ENCODE peak calls at places on chromosomes 5 and 9, in seven cellular contexts. Y is pancreas; D is left cardiac atrium; K is brain microvascular endothelial cell; Z is left lobe of liver; G is KBM-7; N is activated T-cell treated with anti-CD3 and anti-CD28 coated beads, Interleukin-2, amount 50 U/mL, for 24 hours. H is an unnamed sample.

GRCh38 chr9:79946718-79947117 is 375.0 kb downstream of the TLE4 start:
- DNase-seq in Y (no peak), D (peak; percentile 20), K (peak; percentile 9), Z (no peak), G (no peak), N (no peak), H (no peak)

GRCh38 chr5:141913560-141913959 is 10.1 kb upstream of the DELE1 start:
- DNase-seq in Y (no peak), D (no peak), K (no peak), Z (no peak), G (no peak), N (no peak), H (no peak)

GRCh38 chr5:171975262-171975876 is 31.1 kb downstream of the FBXW11 start:
- DNase-seq in Y (no peak), D (no peak), K (peak; percentile 47), Z (no peak), G (peak; percentile 32), N (no peak), H (no peak)

GRCh38 chr9:18666348-18666747 is 192.4 kb downstream of the ADAMTSL1 start:
- DNase-seq in Y (no peak), D (no peak), K (no peak), Z (no peak), G (no peak), N (no peak), H (no peak)

GRCh38 chr5:178376906-178377582 is 144.4 kb upstream of the PHYKPL start:
- DNase-seq in Y (no peak), D (peak; percentile 18), K (no peak), Z (no peak), G (no peak), N (no peak), H (no peak)

GRCh38 chr9:137619240-137620090 is 660 bp downstream of the EHMT1 start:
- DNase-seq in Y (peak; percentile 76), D (no peak), K (peak; percentile 33), Z (peak; percentile 55), G (peak; percentile 60), N (peak; percentile 58), H (no peak)

GRCh38 chr9:27514551-27514950 is 9.5 kb upstream of the IFNK start:
- DNase-seq in Y (peak; percentile 36), D (peak; percentile 26), K (no peak), Z (no peak), G (no peak), N (no peak), H (no peak)

GRCh38 chr9:129785866-129786265 is 17.1 kb upstream of the TOR1B start:
- DNase-seq in Y (no peak), D (no peak), K (no peak), Z (no peak), G (no peak), N (no peak), H (no peak)

GRCh38 chr5:140165921-140166270 is 9.1 kb upstream of the CYSTM1 start:
- DNase-seq in Y (no peak), D (no peak), K (no peak), Z (no peak), G (no peak), N (no peak), H (no peak)

GRCh38 chr5:150153957-150154617 is 1.6 kb downstream of the PDGFRB start:
- DNase-seq in Y (no peak), D (no peak), K (peak; percentile 85), Z (no peak), G (no peak), N (no peak), H (peak; percentile 1)

GRCh38 chr9:91891915-91892314 is 58.1 kb downstream of the ROR2 start:
- DNase-seq in Y (no peak), D (no peak), K (no peak), Z (no peak), G (no peak), N (no peak), H (no peak)

GRCh38 chr9:12604154-12604825 is 88.9 kb upstream of the TYRP1 start:
- DNase-seq in Y (no peak), D (no peak), K (peak; percentile 49), Z (no peak), G (no peak), N (no peak), H (peak; percentile 31)

GRCh38 chr9:115367780-115368179 is 249.8 kb upstream of the TNC start:
- DNase-seq in Y (no peak), D (no peak), K (no peak), Z (no peak), G (no peak), N (no peak), H (no peak)

GRCh38 chr5:153256-153655 is 38.0 kb upstream of the LRRC14B start:
- DNase-seq in Y (no peak), D (no peak), K (peak; percentile 77), Z (no peak), G (no peak), N (no peak), H (no peak)

GRCh38 chr5:39158127-39158593 is 61.2 kb downstream of the FYB1 start:
- DNase-seq in Y (no peak), D (peak; percentile 57), K (peak; percentile 23), Z (no peak), G (no peak), N (no peak), H (no peak)

GRCh38 chr9:137268538-137269201 is 8.9 kb upstream of the TOR4A start:
- DNase-seq in Y (no peak), D (no peak), K (peak; percentile 31), Z (no peak), G (no peak), N (no peak), H (no peak)

GRCh38 chr9:122005597-122005996 is 87.5 kb downstream of the TTLL11 start:
- DNase-seq in Y (no peak), D (no peak), K (peak; percentile 20), Z (no peak), G (peak; percentile 9), N (no peak), H (no peak)

GRCh38 chr5:5534333-5534732 is 111.9 kb downstream of the ICE1 start:
- DNase-seq in Y (no peak), D (no peak), K (no peak), Z (no peak), G (no peak), N (no peak), H (no peak)

GRCh38 chr5:100840364-100840763 is 62.7 kb downstream of the ST8SIA4 start:
- DNase-seq in Y (no peak), D (no peak), K (peak; percentile 61), Z (no peak), G (no peak), N (no peak), H (no peak)

GRCh38 chr5:14405267-14405666 is 176.3 kb upstream of the OTULINL start:
- DNase-seq in Y (no peak), D (no peak), K (no peak), Z (no peak), G (no peak), N (no peak), H (no peak)